ENCODE peak calls at places on chromosomes 16 and 17, in five cellular contexts. One of them, this sample, is unnamed.

GRCh38 chr17:12974319-12974661 is 43.5 kb downstream of the ELAC2 start:
- DNase-seq in K562: no peak
- DNase-seq in GM12878: no peak
- DNase-seq in A549: no peak
- DNase-seq in SK-N-SH: no peak
- DNase-seq in this sample: no peak

GRCh38 chr17:63954402-63955063 is 18.2 kb downstream of the SCN4A start:
- DNase-seq in A549: no peak
- DNase-seq in GM12878: no peak
- DNase-seq in K562: no peak
- DNase-seq in SK-N-SH: peak
- DNase-seq in this sample: no peak

GRCh38 chr17:51200295-51200694 is 34.1 kb downstream of the NME2 start:
- DNase-seq in A549: no peak
- DNase-seq in K562: no peak
- DNase-seq in SK-N-SH: no peak
- DNase-seq in GM12878: no peak
- DNase-seq in this sample: no peak

GRCh38 chr16:55725055-55725777 is 69.4 kb downstream of the SLC6A2 start:
- DNase-seq in GM12878: no peak
- DNase-seq in SK-N-SH: no peak
- DNase-seq in K562: no peak
- DNase-seq in A549: no peak
- DNase-seq in this sample: no peak

GRCh38 chr17:1727876-1728630 is 3.5 kb downstream of the WDR81 start:
- DNase-seq in SK-N-SH: peak
- DNase-seq in A549: no peak
- DNase-seq in K562: peak
- DNase-seq in GM12878: no peak
- DNase-seq in this sample: no peak

GRCh38 chr17:48835971-48836370 is 5.1 kb downstream of the CALCOCO2 start:
- DNase-seq in SK-N-SH: no peak
- DNase-seq in GM12878: no peak
- DNase-seq in K562: no peak
- DNase-seq in A549: no peak
- DNase-seq in this sample: no peak

GRCh38 chr17:44924107-44924544 is 8.8 kb upstream of the GFAP start:
- DNase-seq in SK-N-SH: no peak
- DNase-seq in GM12878: no peak
- DNase-seq in A549: no peak
- DNase-seq in K562: no peak
- DNase-seq in this sample: no peak

GRCh38 chr16:66695474-66695934 is 1.0 kb downstream of the CMTM4 start:
- DNase-seq in K562: no peak
- DNase-seq in A549: no peak
- DNase-seq in GM12878: no peak
- DNase-seq in SK-N-SH: no peak
- DNase-seq in this sample: no peak

GRCh38 chr17:58837699-58838098 is 82.0 kb downstream of the PPM1E start:
- DNase-seq in A549: no peak
- DNase-seq in K562: no peak
- DNase-seq in SK-N-SH: no peak
- DNase-seq in GM12878: no peak
- DNase-seq in this sample: no peak

GRCh38 chr16:11474617-11475291 is 112.0 kb downstream of the LITAF start:
- DNase-seq in A549: peak
- DNase-seq in GM12878: no peak
- DNase-seq in K562: no peak
- DNase-seq in SK-N-SH: no peak
- DNase-seq in this sample: no peak

GRCh38 chr17:49197346-49197998 is 12.9 kb downstream of the GNGT2 start:
- DNase-seq in GM12878: no peak
- DNase-seq in K562: no peak
- DNase-seq in SK-N-SH: no peak
- DNase-seq in A549: peak
- DNase-seq in this sample: no peak

GRCh38 chr16:2966043-2966802 is 2.1 kb downstream of the KREMEN2 start:
- DNase-seq in GM12878: no peak
- DNase-seq in K562: no peak
- DNase-seq in A549: no peak
- DNase-seq in SK-N-SH: no peak
- DNase-seq in this sample: no peak

GRCh38 chr16:89431616-89432015 is 58.7 kb downstream of the ANKRD11 start:
- DNase-seq in GM12878: no peak
- DNase-seq in K562: no peak
- DNase-seq in SK-N-SH: no peak
- DNase-seq in A549: no peak
- DNase-seq in this sample: no peak

GRCh38 chr17:63587770-63588169 is 12.9 kb upstream of the TACO1 start:
- DNase-seq in K562: no peak
- DNase-seq in SK-N-SH: no peak
- DNase-seq in GM12878: no peak
- DNase-seq in A549: no peak
- DNase-seq in this sample: peak

GRCh38 chr17:82110298-82110697 is 12.3 kb upstream of the FASN start:
- DNase-seq in A549: no peak
- DNase-seq in GM12878: no peak
- DNase-seq in SK-N-SH: no peak
- DNase-seq in K562: no peak
- DNase-seq in this sample: no peak

GRCh38 chr16:10123141-10123540 is 59.1 kb downstream of the GRIN2A start:
- DNase-seq in A549: no peak
- DNase-seq in K562: no peak
- DNase-seq in SK-N-SH: no peak
- DNase-seq in GM12878: no peak
- DNase-seq in this sample: no peak

GRCh38 chr17:50087246-50087911 is 7.8 kb upstream of the PDK2 start:
- DNase-seq in A549: peak
- DNase-seq in SK-N-SH: peak
- DNase-seq in GM12878: no peak
- DNase-seq in K562: peak
- DNase-seq in this sample: peak

GRCh38 chr17:73292031-73292531 is 19.7 kb downstream of the CDC42EP4 start:
- DNase-seq in GM12878: no peak
- DNase-seq in K562: peak
- DNase-seq in SK-N-SH: peak
- DNase-seq in A549: peak
- DNase-seq in this sample: peak

GRCh38 chr17:74343121-74343520 is 17.1 kb downstream of the KIF19 start:
- DNase-seq in K562: no peak
- DNase-seq in GM12878: no peak
- DNase-seq in SK-N-SH: no peak
- DNase-seq in A549: no peak
- DNase-seq in this sample: no peak

DNA sequence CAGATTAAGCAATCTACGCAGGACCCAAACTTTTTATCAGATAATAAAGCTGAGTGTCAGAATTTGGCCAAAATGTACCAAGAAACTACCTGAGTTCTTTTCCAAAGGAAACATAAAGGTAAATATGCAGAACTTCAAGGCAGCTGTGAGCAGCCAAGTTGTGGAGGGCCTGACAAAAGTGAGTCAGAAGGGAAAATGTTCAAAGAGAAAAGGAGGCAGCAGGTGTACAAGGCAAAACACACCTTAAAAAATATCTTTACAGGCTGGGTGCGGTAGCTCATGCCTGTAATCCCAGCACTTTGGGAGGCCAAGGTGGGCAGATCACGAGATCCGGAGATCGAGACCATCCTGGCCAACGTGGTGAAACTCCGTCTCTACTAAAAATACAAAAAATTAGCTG is 7.0 kb upstream of the KANSL1 start:
- DNase-seq in SK-N-SH: no peak
- DNase-seq in GM12878: no peak
- DNase-seq in A549: no peak
- DNase-seq in K562: no peak
- DNase-seq in this sample: no peak
- TF ChIP-seq RCOR1 in SK-N-SH: no peak
- TF ChIP-seq RCOR1 in GM12878: no peak
- TF ChIP-seq RCOR1 in A549: no peak
- TF ChIP-seq RCOR1 in K562: no peak
- TF ChIP-seq RCOR1 in this sample: no peak

GRCh38 chr17:17408236-17408794 is 68.5 kb upstream of the MED9 start:
- DNase-seq in SK-N-SH: no peak
- DNase-seq in GM12878: no peak
- DNase-seq in K562: no peak
- DNase-seq in A549: no peak
- DNase-seq in this sample: peak
- TF ChIP-seq SMC3 in SK-N-SH: no peak
- TF ChIP-seq SMC3 in GM12878: no peak
- TF ChIP-seq SMC3 in K562: no peak
- TF ChIP-seq SMC3 in A549: no peak
- TF ChIP-seq SMC3 in this sample: no peak

GRCh38 chr17:68807998-68808772 is 147.0 kb downstream of the ABCA8 start:
- DNase-seq in GM12878: no peak
- DNase-seq in K562: no peak
- DNase-seq in SK-N-SH: no peak
- DNase-seq in A549: no peak
- DNase-seq in this sample: peak
- TF ChIP-seq RCOR1 in GM12878: no peak
- TF ChIP-seq RCOR1 in K562: no peak
- TF ChIP-seq RCOR1 in SK-N-SH: no peak
- TF ChIP-seq RCOR1 in A549: no peak
- TF ChIP-seq RCOR1 in this sample: no peak

GRCh38 chr17:77318491-77319210 is 177.9 kb downstream of the SEC14L1 start:
- DNase-seq in SK-N-SH: peak
- DNase-seq in A549: peak
- DNase-seq in K562: peak
- DNase-seq in GM12878: no peak
- DNase-seq in this sample: peak
- TF ChIP-seq SMC3 in SK-N-SH: no peak
- TF ChIP-seq SMC3 in A549: no peak
- TF ChIP-seq SMC3 in K562: no peak
- TF ChIP-seq SMC3 in GM12878: no peak
- TF ChIP-seq SMC3 in this sample: no peak

DNA sequence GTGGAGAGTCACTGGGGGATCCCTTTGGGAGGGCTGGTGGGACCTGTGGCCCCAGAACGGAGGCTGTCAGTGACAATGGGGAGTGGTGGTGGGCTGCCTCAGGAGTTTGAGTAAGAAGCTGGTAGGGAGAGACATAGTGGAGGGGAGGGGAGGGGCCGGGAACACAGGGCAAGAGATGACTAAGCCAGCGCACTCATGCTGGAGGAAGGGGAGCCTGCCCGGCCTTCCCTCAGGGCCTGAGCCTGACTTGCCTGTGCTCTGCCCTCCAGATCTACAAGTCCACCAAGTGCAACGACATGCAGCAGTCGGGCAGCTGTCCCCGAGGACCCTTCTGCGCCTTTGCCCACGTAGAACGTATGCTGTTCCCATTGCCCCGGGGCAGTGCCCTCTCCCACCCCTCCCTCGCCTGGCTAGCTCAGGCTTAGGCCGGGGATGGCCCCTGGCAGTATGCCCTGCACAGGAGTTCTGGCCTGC is 29.3 kb downstream of the UNC13D start:
- DNase-seq in SK-N-SH: peak
- DNase-seq in K562: no peak
- DNase-seq in GM12878: no peak
- DNase-seq in A549: peak
- DNase-seq in this sample: peak
- TF ChIP-seq RCOR1 in SK-N-SH: no peak
- TF ChIP-seq RCOR1 in K562: no peak
- TF ChIP-seq RCOR1 in GM12878: no peak
- TF ChIP-seq RCOR1 in A549: no peak
- TF ChIP-seq RCOR1 in this sample: no peak

DNA sequence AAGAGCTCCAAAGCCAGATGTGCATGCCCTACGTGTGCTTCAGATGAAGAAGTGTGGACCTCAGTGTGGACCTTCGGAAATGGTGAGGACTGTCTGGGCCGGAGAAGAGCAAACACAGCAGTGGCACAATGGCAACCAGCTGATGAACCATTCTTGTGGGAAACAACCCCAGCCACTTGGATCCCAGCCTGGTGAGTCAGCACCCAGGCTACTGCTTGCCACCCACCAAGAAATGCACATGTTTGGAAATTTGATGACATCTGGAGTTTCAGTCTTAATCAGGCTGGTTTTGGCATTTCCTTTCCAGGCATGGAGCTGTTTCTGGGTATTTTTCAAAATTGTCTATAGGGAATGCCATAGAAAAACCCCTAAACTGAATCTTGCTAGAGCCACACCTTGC is 42.7 kb downstream of the DYNLRB2 start:
- DNase-seq in K562: no peak
- DNase-seq in GM12878: no peak
- DNase-seq in SK-N-SH: no peak
- DNase-seq in A549: no peak
- DNase-seq in this sample: peak
- TF ChIP-seq SMC3 in K562: no peak
- TF ChIP-seq SMC3 in GM12878: no peak
- TF ChIP-seq SMC3 in SK-N-SH: no peak
- TF ChIP-seq SMC3 in A549: no peak
- TF ChIP-seq SMC3 in this sample: no peak

This sample was measured in IMR-90.